ENCODE peak calls at places on chromosome 21, in six cellular contexts. One of them, this sample, is unnamed.
A peak's percentile ranks its signal among the peaks of the same experiment; 100 is the strongest.

GRCh38 chr21:32645261-32646182 is 33.3 kb upstream of the CFAP298 start:
- DNase-seq in left ventricle myocardium inferior: no peak
- DNase-seq in endothelial cell of umbilical vein: no peak
- DNase-seq in body of pancreas: no peak
- DNase-seq in cardiac muscle cell: peak; percentile 2
- DNase-seq in PC-3: no peak
- DNase-seq in this sample: no peak

GRCh38 chr21:32312976-32313375 is 14.3 kb downstream of the MRAP start:
- DNase-seq in left ventricle myocardium inferior: no peak
- DNase-seq in endothelial cell of umbilical vein: no peak
- DNase-seq in body of pancreas: no peak
- DNase-seq in cardiac muscle cell: no peak
- DNase-seq in PC-3: no peak
- DNase-seq in this sample: no peak

GRCh38 chr21:34372321-34372720 is 3.0 kb upstream of the SMIM11 start:
- DNase-seq in left ventricle myocardium inferior: no peak
- DNase-seq in endothelial cell of umbilical vein: no peak
- DNase-seq in body of pancreas: peak; percentile 1
- DNase-seq in cardiac muscle cell: no peak
- DNase-seq in PC-3: no peak
- DNase-seq in this sample: no peak

GRCh38 chr21:31665397-31665796 is 5.9 kb downstream of the SOD1 start:
- DNase-seq in left ventricle myocardium inferior: no peak
- DNase-seq in endothelial cell of umbilical vein: no peak
- DNase-seq in body of pancreas: no peak
- DNase-seq in cardiac muscle cell: no peak
- DNase-seq in PC-3: no peak
- DNase-seq in this sample: no peak

GRCh38 chr21:23853796-23854379 is 1753.4 kb downstream of the MRPL39 start:
- DNase-seq in left ventricle myocardium inferior: no peak
- DNase-seq in endothelial cell of umbilical vein: peak; percentile 24
- DNase-seq in body of pancreas: no peak
- DNase-seq in cardiac muscle cell: peak; percentile 36
- DNase-seq in PC-3: peak; percentile 63
- DNase-seq in this sample: no peak

GRCh38 chr21:32260130-32260529 is 18.7 kb downstream of the MIS18A start:
- DNase-seq in left ventricle myocardium inferior: no peak
- DNase-seq in endothelial cell of umbilical vein: no peak
- DNase-seq in body of pancreas: no peak
- DNase-seq in cardiac muscle cell: no peak
- DNase-seq in PC-3: no peak
- DNase-seq in this sample: no peak

GRCh38 chr21:32427958-32428623 is 15.6 kb downstream of the EVA1C start:
- DNase-seq in left ventricle myocardium inferior: no peak
- DNase-seq in endothelial cell of umbilical vein: peak; percentile 38
- DNase-seq in body of pancreas: no peak
- DNase-seq in cardiac muscle cell: no peak
- DNase-seq in PC-3: no peak
- DNase-seq in this sample: no peak

GRCh38 chr21:15943009-15943666 is 213.4 kb downstream of the USP25 start:
- DNase-seq in left ventricle myocardium inferior: no peak
- DNase-seq in endothelial cell of umbilical vein: peak; percentile 49
- DNase-seq in body of pancreas: peak; percentile 24
- DNase-seq in cardiac muscle cell: no peak
- DNase-seq in PC-3: peak; percentile 85
- DNase-seq in this sample: no peak

GRCh38 chr21:34736116-34736870 is 67.5 kb downstream of the CLIC6 start:
- DNase-seq in left ventricle myocardium inferior: no peak
- DNase-seq in endothelial cell of umbilical vein: no peak
- DNase-seq in body of pancreas: no peak
- DNase-seq in cardiac muscle cell: no peak
- DNase-seq in PC-3: peak; percentile 66
- DNase-seq in this sample: no peak

GRCh38 chr21:31180256-31181088 is 142.2 kb upstream of the KRTAP19-8 start:
- DNase-seq in left ventricle myocardium inferior: no peak
- DNase-seq in endothelial cell of umbilical vein: peak; percentile 39
- DNase-seq in body of pancreas: no peak
- DNase-seq in cardiac muscle cell: peak; percentile 56
- DNase-seq in PC-3: peak; percentile 71
- DNase-seq in this sample: no peak

GRCh38 chr21:46049890-46050650 is 47.8 kb upstream of the COL6A2 start:
- DNase-seq in left ventricle myocardium inferior: no peak
- DNase-seq in endothelial cell of umbilical vein: no peak
- DNase-seq in body of pancreas: no peak
- DNase-seq in cardiac muscle cell: no peak
- DNase-seq in PC-3: no peak
- DNase-seq in this sample: no peak

GRCh38 chr21:45963225-45963555 is 18.4 kb upstream of the COL6A1 start:
- DNase-seq in left ventricle myocardium inferior: no peak
- DNase-seq in endothelial cell of umbilical vein: no peak
- DNase-seq in body of pancreas: no peak
- DNase-seq in cardiac muscle cell: no peak
- DNase-seq in PC-3: no peak
- DNase-seq in this sample: no peak

GRCh38 chr21:32727728-32728454 is at the start of gene SYNJ1:
- DNase-seq in left ventricle myocardium inferior: peak; percentile 95
- DNase-seq in endothelial cell of umbilical vein: peak; percentile 98
- DNase-seq in body of pancreas: peak; percentile 96
- DNase-seq in cardiac muscle cell: peak; percentile 97
- DNase-seq in PC-3: peak; percentile 96
- DNase-seq in this sample: peak; percentile 72

GRCh38 chr21:32185103-32185502 is 93.7 kb downstream of the MIS18A start:
- DNase-seq in left ventricle myocardium inferior: no peak
- DNase-seq in endothelial cell of umbilical vein: no peak
- DNase-seq in body of pancreas: no peak
- DNase-seq in cardiac muscle cell: no peak
- DNase-seq in PC-3: no peak
- DNase-seq in this sample: no peak

GRCh38 chr21:33541756-33542639 is at the start of gene GART:
- DNase-seq in left ventricle myocardium inferior: peak; percentile 85
- DNase-seq in endothelial cell of umbilical vein: peak; percentile 82
- DNase-seq in body of pancreas: peak; percentile 81
- DNase-seq in cardiac muscle cell: peak; percentile 90
- DNase-seq in PC-3: peak; percentile 83
- DNase-seq in this sample: peak; percentile 41

GRCh38 chr21:36126166-36126565 is 8.7 kb upstream of the CBR3 start:
- DNase-seq in left ventricle myocardium inferior: no peak
- DNase-seq in endothelial cell of umbilical vein: no peak
- DNase-seq in body of pancreas: no peak
- DNase-seq in cardiac muscle cell: no peak
- DNase-seq in PC-3: peak; percentile 86
- DNase-seq in this sample: no peak

GRCh38 chr21:23452384-23453083 is 2154.7 kb downstream of the MRPL39 start:
- DNase-seq in left ventricle myocardium inferior: no peak
- DNase-seq in endothelial cell of umbilical vein: no peak
- DNase-seq in body of pancreas: peak; percentile 30
- DNase-seq in cardiac muscle cell: peak; percentile 57
- DNase-seq in PC-3: peak; percentile 13
- DNase-seq in this sample: no peak

GRCh38 chr21:34198232-34199120 is 125.1 kb downstream of the MRPS6 start:
- DNase-seq in left ventricle myocardium inferior: no peak
- DNase-seq in endothelial cell of umbilical vein: no peak
- DNase-seq in body of pancreas: no peak
- DNase-seq in cardiac muscle cell: peak; percentile 18
- DNase-seq in PC-3: no peak
- DNase-seq in this sample: no peak

GRCh38 chr21:28136687-28137086 is 856.0 kb downstream of the LTN1 start:
- DNase-seq in left ventricle myocardium inferior: no peak
- DNase-seq in endothelial cell of umbilical vein: no peak
- DNase-seq in body of pancreas: no peak
- DNase-seq in cardiac muscle cell: no peak
- DNase-seq in PC-3: peak; percentile 29
- DNase-seq in this sample: no peak

GRCh38 chr21:29194847-29195246 is 64.4 kb downstream of the MAP3K7CL start:
- DNase-seq in left ventricle myocardium inferior: no peak
- DNase-seq in endothelial cell of umbilical vein: no peak
- DNase-seq in body of pancreas: no peak
- DNase-seq in cardiac muscle cell: no peak
- DNase-seq in PC-3: peak; percentile 22
- DNase-seq in this sample: no peak

GRCh38 chr21:14916676-14917141 is 148.1 kb downstream of the NRIP1 start:
- DNase-seq in left ventricle myocardium inferior: no peak
- DNase-seq in endothelial cell of umbilical vein: no peak
- DNase-seq in body of pancreas: no peak
- DNase-seq in cardiac muscle cell: peak; percentile 27
- DNase-seq in PC-3: peak; percentile 91
- DNase-seq in this sample: no peak

GRCh38 chr21:19692231-19692630 is 1288.6 kb upstream of the TMPRSS15 start:
- DNase-seq in left ventricle myocardium inferior: no peak
- DNase-seq in endothelial cell of umbilical vein: no peak
- DNase-seq in body of pancreas: no peak
- DNase-seq in cardiac muscle cell: no peak
- DNase-seq in PC-3: no peak
- DNase-seq in this sample: no peak

GRCh38 chr21:36310016-36310415 is 10.0 kb upstream of the MORC3 start:
- DNase-seq in left ventricle myocardium inferior: no peak
- DNase-seq in endothelial cell of umbilical vein: no peak
- DNase-seq in body of pancreas: no peak
- DNase-seq in cardiac muscle cell: no peak
- DNase-seq in PC-3: no peak
- DNase-seq in this sample: no peak

GRCh38 chr21:37758997-37759396 is 157.3 kb downstream of the KCNJ6 start:
- DNase-seq in left ventricle myocardium inferior: no peak
- DNase-seq in endothelial cell of umbilical vein: peak; percentile 6
- DNase-seq in body of pancreas: peak; percentile 37
- DNase-seq in cardiac muscle cell: peak; percentile 64
- DNase-seq in PC-3: peak; percentile 53
- DNase-seq in this sample: no peak

GRCh38 chr21:31490471-31490870 is 146.4 kb upstream of the TIAM1 start:
- DNase-seq in left ventricle myocardium inferior: no peak
- DNase-seq in endothelial cell of umbilical vein: no peak
- DNase-seq in body of pancreas: no peak
- DNase-seq in cardiac muscle cell: no peak
- DNase-seq in PC-3: no peak
- DNase-seq in this sample: no peak

DNA sequence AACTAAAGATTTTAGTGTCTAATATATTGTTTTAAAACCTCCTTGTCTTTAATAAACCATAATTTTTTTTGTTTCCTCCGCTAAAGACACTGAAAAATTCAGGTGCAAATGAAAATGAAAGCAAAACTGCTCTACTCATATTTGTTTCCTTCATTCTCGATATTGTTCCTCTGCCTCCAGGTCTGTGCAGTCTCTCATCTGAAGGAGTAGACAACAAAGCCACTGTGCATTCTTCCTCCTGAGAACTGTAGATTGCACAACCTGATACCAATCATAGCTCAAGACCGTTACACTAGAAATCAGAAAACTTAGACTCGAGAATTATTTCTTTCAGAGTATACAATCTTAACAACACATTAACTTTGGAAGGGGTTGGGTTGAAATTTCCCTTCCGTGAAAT is 373.1 kb upstream of the CXADR start:
- DNase-seq in left ventricle myocardium inferior: no peak
- DNase-seq in endothelial cell of umbilical vein: peak; percentile 23
- DNase-seq in body of pancreas: no peak
- DNase-seq in cardiac muscle cell: no peak
- DNase-seq in PC-3: no peak
- DNase-seq in this sample: no peak
- H3K4me3 ChIP-seq in left ventricle myocardium inferior: peak overlapping the region; percentile 56
- H3K4me3 ChIP-seq in endothelial cell of umbilical vein: peak overlapping the region; percentile 2
- H3K4me3 ChIP-seq in body of pancreas: no peak overlapping the region
- H3K4me3 ChIP-seq in cardiac muscle cell: no peak overlapping the region
- H3K4me3 ChIP-seq in PC-3: peak overlapping the region; percentile 50
- H3K4me3 ChIP-seq in this sample: peak overlapping the region; percentile 56

GRCh38 chr21:41865002-41865777 is 14.0 kb downstream of the PRDM15 start:
- DNase-seq in left ventricle myocardium inferior: no peak
- DNase-seq in endothelial cell of umbilical vein: no peak
- DNase-seq in body of pancreas: no peak
- DNase-seq in cardiac muscle cell: no peak
- DNase-seq in PC-3: no peak
- DNase-seq in this sample: no peak
- H3K27ac ChIP-seq in left ventricle myocardium inferior: no peak overlapping the region
- H3K27ac ChIP-seq in endothelial cell of umbilical vein: no peak overlapping the region
- H3K27ac ChIP-seq in body of pancreas: no peak overlapping the region
- H3K27ac ChIP-seq in cardiac muscle cell: no peak overlapping the region
- H3K27ac ChIP-seq in PC-3: no peak overlapping the region
- H3K27ac ChIP-seq in this sample: no peak overlapping the region

DNA sequence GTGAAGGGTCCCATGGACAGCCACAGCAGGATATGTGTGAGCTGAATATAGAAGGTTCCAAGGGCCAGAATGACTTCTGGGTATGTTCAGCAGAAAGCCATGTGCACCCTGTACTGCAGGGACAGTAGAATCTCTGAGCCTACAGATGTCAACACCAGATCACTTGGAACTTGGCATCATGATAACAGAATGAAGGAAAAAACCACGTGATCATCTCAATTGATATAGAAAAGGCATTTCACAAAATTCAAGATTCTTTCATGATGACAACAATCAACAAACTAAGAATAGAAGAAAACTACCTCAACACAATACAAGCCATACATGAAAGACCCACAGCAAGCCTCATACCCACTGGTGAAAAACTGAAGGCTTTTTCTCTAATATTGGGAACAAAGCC is 885 bp upstream of the KRTAP12-2 start:
- DNase-seq in left ventricle myocardium inferior: no peak
- DNase-seq in endothelial cell of umbilical vein: no peak
- DNase-seq in body of pancreas: no peak
- DNase-seq in cardiac muscle cell: no peak
- DNase-seq in PC-3: no peak
- DNase-seq in this sample: no peak
- H3K9me3 ChIP-seq in left ventricle myocardium inferior: peaks cover 47% of the 10 kb centered on the region
- H3K9me3 ChIP-seq in endothelial cell of umbilical vein: no peaks in the 10 kb centered on the region
- H3K9me3 ChIP-seq in body of pancreas: peaks cover under 1% of the 10 kb centered on the region
- H3K9me3 ChIP-seq in cardiac muscle cell: no peaks in the 10 kb centered on the region
- H3K9me3 ChIP-seq in PC-3: peaks cover 7% of the 10 kb centered on the region
- H3K9me3 ChIP-seq in this sample: peaks cover 14% of the 10 kb centered on the region

GRCh38 chr21:9738527-9738926 is 782.9 kb upstream of the TPTE start:
- DNase-seq in left ventricle myocardium inferior: no peak
- DNase-seq in endothelial cell of umbilical vein: no peak
- DNase-seq in body of pancreas: no peak
- DNase-seq in cardiac muscle cell: no peak
- DNase-seq in PC-3: no peak
- DNase-seq in this sample: no peak

GRCh38 chr21:9737871-9738520 is 783.4 kb upstream of the TPTE start:
- DNase-seq in left ventricle myocardium inferior: no peak
- DNase-seq in endothelial cell of umbilical vein: no peak
- DNase-seq in body of pancreas: no peak
- DNase-seq in cardiac muscle cell: no peak
- DNase-seq in PC-3: peak; percentile 12
- DNase-seq in this sample: no peak

GRCh38 chr21:9735421-9735961 is 785.9 kb upstream of the TPTE start:
- DNase-seq in left ventricle myocardium inferior: no peak
- DNase-seq in endothelial cell of umbilical vein: no peak
- DNase-seq in body of pancreas: no peak
- DNase-seq in cardiac muscle cell: no peak
- DNase-seq in PC-3: no peak
- DNase-seq in this sample: no peak

GRCh38 chr21:9741343-9741742 is 780.0 kb upstream of the TPTE start:
- DNase-seq in left ventricle myocardium inferior: no peak
- DNase-seq in endothelial cell of umbilical vein: no peak
- DNase-seq in body of pancreas: no peak
- DNase-seq in cardiac muscle cell: no peak
- DNase-seq in PC-3: no peak
- DNase-seq in this sample: no peak

DNA sequence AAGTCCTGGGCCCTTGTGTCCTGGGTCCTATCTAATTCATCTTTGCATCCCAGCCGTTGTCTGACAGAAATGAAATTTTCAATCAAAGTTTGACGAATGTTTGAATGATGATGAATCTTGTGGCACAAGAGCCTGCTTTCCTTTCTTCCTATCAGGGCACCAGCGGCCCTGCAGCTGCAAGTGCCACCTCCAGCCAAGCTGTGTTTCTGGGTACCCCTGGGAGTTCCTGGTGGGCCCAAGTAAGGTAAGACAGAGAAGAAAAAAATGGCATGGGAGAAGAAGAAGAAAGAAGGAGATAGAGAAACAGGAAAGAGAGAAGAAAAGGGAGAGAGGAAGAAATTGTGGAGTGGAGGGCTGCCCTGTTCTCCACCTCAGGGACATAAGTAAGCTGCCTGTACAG is 782.1 kb upstream of the TPTE start:
- DNase-seq in left ventricle myocardium inferior: no peak
- DNase-seq in endothelial cell of umbilical vein: no peak
- DNase-seq in body of pancreas: no peak
- DNase-seq in cardiac muscle cell: no peak
- DNase-seq in PC-3: no peak
- DNase-seq in this sample: no peak
- H3K4me3 ChIP-seq in left ventricle myocardium inferior: no peak overlapping the region
- H3K4me3 ChIP-seq in endothelial cell of umbilical vein: no peak overlapping the region
- H3K4me3 ChIP-seq in body of pancreas: no peak overlapping the region
- H3K4me3 ChIP-seq in cardiac muscle cell: no peak overlapping the region
- H3K4me3 ChIP-seq in PC-3: no peak overlapping the region
- H3K4me3 ChIP-seq in this sample: no peak overlapping the region